ENCODE peak calls at places on chromosome 2, in ten cellular contexts. J is IMR-90, V is bronchial epithelial cell, Q is AG09319, I is glutamatergic neuron, W is epithelial cell of esophagus, Z is H9, F is AG04450, K is gastrocnemius medialis, B is mesothelial cell of epicardium. O is an unnamed sample.

GRCh38 chr2:30219886-30220478 is 11.4 kb upstream of the LBH start:
- DNase-seq in Q (no peak), Z (no peak), I (no peak), B (no peak), F (no peak), K (no peak), J (no peak), V (no peak), W (no peak), O (no peak)

GRCh38 chr2:39603436-39603835 is 62.3 kb upstream of the TMEM178A start:
- DNase-seq in J (peak), I (no peak), F (no peak), K (no peak), B (no peak), Z (no peak), W (peak), Q (no peak), V (peak), O (no peak)

GRCh38 chr2:50786345-50786744 is 245.6 kb downstream of the NRXN1 start:
- DNase-seq in I (no peak), Q (no peak), B (no peak), K (no peak), Z (no peak), V (no peak), W (no peak), J (no peak), F (no peak), O (no peak)

GRCh38 chr2:136765736-136766323 is 485 bp downstream of the THSD7B start:
- DNase-seq in J (no peak), F (no peak), B (no peak), W (peak), Z (peak), V (no peak), Q (no peak), I (peak), K (no peak), O (no peak)

GRCh38 chr2:94861308-94862152 is 9.7 kb upstream of the TEKT4 start:
- DNase-seq in B (no peak), W (no peak), Z (peak), V (no peak), Q (no peak), I (peak), J (no peak), F (no peak), K (no peak), O (no peak)

GRCh38 chr2:233700028-233700635 is 7.4 kb downstream of the UGT1A6 start:
- DNase-seq in F (peak), V (no peak), Z (no peak), B (no peak), W (no peak), Q (peak), K (no peak), I (no peak), J (peak), O (no peak)

GRCh38 chr2:85239102-85239501 is 88.7 kb downstream of the TGOLN2 start:
- DNase-seq in V (no peak), W (no peak), I (no peak), F (no peak), B (no peak), J (no peak), Q (no peak), K (no peak), Z (no peak), O (no peak)

GRCh38 chr2:65069425-65069824 is 13.2 kb downstream of the CEP68 start:
- DNase-seq in I (no peak), F (no peak), Z (no peak), K (no peak), J (no peak), W (no peak), V (no peak), Q (no peak), B (no peak), O (no peak)

GRCh38 chr2:144183744-144184143 is 336.2 kb downstream of the ZEB2 start:
- DNase-seq in B (no peak), K (no peak), Z (no peak), I (no peak), J (peak), F (no peak), V (no peak), Q (peak), W (no peak), O (no peak)

DNA sequence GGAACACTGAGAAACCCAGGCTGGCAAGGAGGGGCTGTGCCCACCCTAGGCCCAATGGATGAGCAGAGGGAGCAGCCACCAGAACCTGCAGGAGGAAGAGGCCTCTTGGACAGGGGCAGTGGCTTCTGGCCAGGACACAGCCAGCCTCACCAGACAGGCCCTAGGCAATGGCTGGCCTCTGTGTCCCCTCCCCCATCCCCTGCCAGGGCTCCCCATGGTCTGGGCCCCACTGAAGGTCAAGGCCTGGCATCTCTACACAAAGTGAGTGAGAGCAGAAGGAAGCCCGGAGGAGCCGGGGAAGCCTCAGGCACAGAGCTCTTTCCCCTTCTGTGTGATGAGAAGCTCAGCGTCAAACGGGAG is 6.3 kb downstream of the PRLH start:
- DNase-seq in V (no peak), I (no peak), J (no peak), F (no peak), W (no peak), K (no peak), B (no peak), Q (no peak), Z (no peak), O (no peak)
- TF ChIP-seq CTCF in V (no peak), I (no peak), J (no peak), F (no peak), W (no peak), K (no peak), B (no peak), Q (no peak), Z (no peak), O (no peak)

GRCh38 chr2:8430628-8431027 is 251.2 kb upstream of the ID2 start:
- DNase-seq in Q (no peak), I (no peak), W (no peak), F (no peak), Z (no peak), K (no peak), B (peak), V (no peak), J (no peak), O (no peak)
- TF ChIP-seq CTCF in Q (no peak), I (no peak), W (no peak), F (no peak), Z (no peak), K (no peak), B (no peak), V (no peak), J (no peak), O (no peak)

GRCh38 chr2:43897492-43897891 is 58.7 kb downstream of the ABCG8 start:
- DNase-seq in B (no peak), F (no peak), V (no peak), Z (no peak), I (no peak), K (no peak), J (no peak), W (no peak), Q (no peak), O (no peak)

GRCh38 chr2:43899589-43899988 is 60.8 kb downstream of the ABCG8 start:
- DNase-seq in F (no peak), V (no peak), Z (no peak), K (no peak), J (peak), W (no peak), Q (no peak), B (no peak), I (no peak), O (no peak)

GRCh38 chr2:43894743-43895142 is 56.0 kb downstream of the ABCG8 start:
- DNase-seq in Q (no peak), J (no peak), K (no peak), Z (no peak), F (no peak), I (no peak), W (no peak), V (no peak), B (no peak), O (no peak)

GRCh38 chr2:43898958-43899346 is 60.2 kb downstream of the ABCG8 start:
- DNase-seq in F (no peak), B (no peak), Q (no peak), J (peak), V (peak), K (no peak), I (no peak), W (no peak), Z (no peak), O (no peak)

GRCh38 chr2:43898134-43898957 is 59.6 kb downstream of the ABCG8 start:
- DNase-seq in K (no peak), Q (no peak), Z (no peak), B (no peak), F (no peak), J (peak), I (peak), V (peak), W (peak), O (no peak)
- TF ChIP-seq CTCF in K (no peak), Q (peak), Z (no peak), B (no peak), F (peak), J (no peak), I (no peak), V (peak), W (peak), O (no peak)

GRCh38 chr2:235670974-235671787 is 177.3 kb downstream of the AGAP1 start:
- DNase-seq in K (no peak), J (no peak), B (no peak), Q (no peak), I (peak), V (no peak), F (no peak), W (no peak), Z (no peak), O (no peak)

GRCh38 chr2:235669269-235669831 is 175.5 kb downstream of the AGAP1 start:
- DNase-seq in I (peak), V (peak), W (peak), Z (peak), J (peak), B (peak), K (peak), F (no peak), Q (no peak), O (peak)

GRCh38 chr2:235672720-235673119 is 178.9 kb downstream of the AGAP1 start:
- DNase-seq in W (no peak), V (no peak), K (no peak), Q (no peak), Z (no peak), I (no peak), F (no peak), B (no peak), J (no peak), O (no peak)

GRCh38 chr2:235668782-235669181 is 174.9 kb downstream of the AGAP1 start:
- DNase-seq in Z (no peak), K (no peak), J (no peak), F (no peak), I (peak), Q (no peak), V (peak), B (no peak), W (peak), O (no peak)

GRCh38 chr2:235669983-235670962 is 176.4 kb downstream of the AGAP1 start:
- DNase-seq in K (no peak), W (peak), J (peak), F (peak), V (peak), Z (peak), B (peak), Q (peak), I (peak), O (peak)
- TF ChIP-seq CTCF in K (peak), W (peak), J (peak), F (peak), V (peak), Z (peak), B (no peak), Q (peak), I (peak), O (peak)

DNA sequence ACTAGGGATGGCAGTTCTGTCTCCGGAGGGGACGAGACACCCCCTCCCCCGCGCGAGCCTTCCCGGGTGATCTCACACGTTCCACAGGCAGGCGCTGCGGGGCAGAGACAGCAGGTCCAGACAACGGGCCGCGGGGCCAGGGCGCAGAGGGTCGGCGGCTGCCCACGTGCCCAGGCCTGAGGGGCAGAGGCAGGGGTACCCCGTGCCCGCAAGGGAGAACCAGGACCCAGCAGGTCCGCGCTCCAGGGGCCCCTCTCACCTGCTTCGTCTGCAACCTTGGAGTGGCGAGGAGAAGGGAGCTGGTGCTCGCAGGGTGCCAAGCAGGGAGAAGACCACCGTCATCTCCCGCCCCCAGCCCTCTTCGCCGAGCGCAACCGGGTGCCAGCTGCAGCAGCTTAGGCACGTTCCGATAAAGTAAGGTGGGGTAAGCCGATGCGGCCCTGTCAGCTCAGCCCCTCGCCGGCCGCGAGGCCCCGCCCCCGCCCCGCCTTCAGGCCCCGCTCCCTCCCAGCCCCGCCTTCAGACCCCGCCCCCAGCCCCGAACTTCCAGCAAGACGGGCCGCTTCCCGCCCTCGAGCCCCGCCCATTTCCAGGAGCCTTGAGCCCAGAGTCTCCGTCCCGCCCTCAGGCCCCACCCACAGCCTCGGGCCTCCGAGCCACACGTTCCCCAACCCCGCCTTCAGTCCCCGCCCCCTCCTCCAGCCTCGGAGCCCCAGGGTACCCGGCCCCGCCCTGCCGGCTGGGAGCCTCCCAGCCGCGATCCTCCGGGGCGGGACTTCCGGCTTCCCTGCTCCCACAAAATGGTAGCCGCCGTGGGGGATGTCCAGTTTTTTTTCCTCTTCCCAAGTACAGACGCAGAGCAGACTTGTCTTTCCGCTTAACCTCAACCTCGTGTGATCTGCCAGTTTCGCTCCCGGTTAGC is at the start of gene GPR155:
- DNase-seq in V (peak), J (peak), F (peak), W (peak), Q (peak), K (peak), B (peak), Z (peak), I (peak), O (peak)
- TF ChIP-seq CTCF in V (peak), J (no peak), F (peak), W (no peak), Q (no peak), K (no peak), B (no peak), Z (no peak), I (no peak), O (no peak)

GRCh38 chr2:16722121-16722520 is 56.5 kb upstream of the CYRIA start:
- DNase-seq in W (no peak), I (no peak), F (no peak), J (no peak), K (no peak), Q (no peak), Z (no peak), B (no peak), V (no peak), O (no peak)

GRCh38 chr2:16726147-16726546 is 60.5 kb upstream of the CYRIA start:
- DNase-seq in F (no peak), K (no peak), B (no peak), Z (no peak), I (no peak), V (peak), Q (no peak), J (no peak), W (peak), O (no peak)

GRCh38 chr2:16719409-16719808 is 53.8 kb upstream of the CYRIA start:
- DNase-seq in B (no peak), Z (no peak), K (no peak), J (no peak), Q (no peak), V (no peak), F (no peak), I (no peak), W (no peak), O (no peak)

GRCh38 chr2:16725549-16725948 is 59.9 kb upstream of the CYRIA start:
- DNase-seq in V (peak), W (peak), F (no peak), I (no peak), B (no peak), K (no peak), Z (no peak), J (peak), Q (no peak), O (no peak)

GRCh38 chr2:16722677-16723076 is 57.0 kb upstream of the CYRIA start:
- DNase-seq in W (no peak), F (no peak), V (no peak), B (no peak), Z (peak), Q (no peak), K (no peak), J (no peak), I (no peak), O (no peak)
- TF ChIP-seq CTCF in W (no peak), F (no peak), V (no peak), B (no peak), Z (peak), Q (no peak), K (no peak), J (no peak), I (no peak), O (peak)

DNA sequence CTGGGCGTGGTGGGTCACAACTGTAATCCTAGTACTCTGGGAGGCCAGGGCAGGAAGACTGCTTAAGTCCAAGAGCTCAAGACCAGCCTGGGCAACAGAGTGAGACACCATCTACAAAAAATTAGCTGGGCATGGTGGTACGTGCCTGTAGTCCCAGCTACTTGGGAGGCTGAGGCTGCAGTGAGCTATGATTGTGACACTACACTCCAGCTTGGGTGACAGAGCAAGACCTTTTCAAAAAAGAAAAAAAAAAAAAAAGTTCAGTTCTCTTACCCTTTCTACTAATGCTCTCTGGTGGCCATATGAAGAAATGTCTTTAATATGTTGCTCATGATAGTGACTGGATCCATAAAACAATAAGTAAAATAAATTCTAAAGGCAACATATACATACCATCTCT is 14.9 kb downstream of the TYW5 start:
- DNase-seq in W (peak), B (no peak), K (no peak), Q (no peak), J (peak), I (no peak), F (no peak), Z (no peak), V (peak), O (no peak)
- TF ChIP-seq CTCF in W (peak), B (no peak), K (no peak), Q (peak), J (peak), I (peak), F (peak), Z (peak), V (peak), O (peak)

DNA sequence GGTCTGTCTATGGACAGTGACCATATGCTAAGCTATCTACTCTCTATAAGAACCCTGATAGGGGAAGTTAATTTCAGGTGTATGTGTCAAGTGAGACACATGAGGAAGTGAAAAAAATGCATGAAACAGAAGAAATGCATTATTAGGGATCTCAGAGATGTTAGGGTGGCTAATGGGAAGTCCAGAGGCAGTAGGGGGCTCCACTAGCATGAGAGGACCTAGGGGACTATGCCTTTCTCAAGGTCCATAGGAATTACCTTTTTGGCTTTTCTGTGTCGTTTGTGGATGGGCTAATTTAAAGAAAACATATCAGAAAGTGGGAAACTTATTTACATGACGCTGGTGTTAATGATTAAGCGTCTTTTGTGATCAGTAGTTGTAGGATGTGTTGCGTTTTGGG is 1653.2 kb downstream of the DPP10 start:
- DNase-seq in B (no peak), Z (no peak), F (no peak), Q (no peak), W (no peak), V (no peak), J (no peak), I (no peak), K (no peak), O (no peak)
- TF ChIP-seq CTCF in B (no peak), Z (peak), F (no peak), Q (no peak), W (no peak), V (no peak), J (no peak), I (no peak), K (no peak), O (no peak)

GRCh38 chr2:98738304-98738703 is 7.4 kb upstream of the MGAT4A start:
- DNase-seq in V (no peak), B (no peak), W (no peak), Z (no peak), F (no peak), Q (no peak), J (no peak), K (no peak), I (no peak), O (no peak)
- TF ChIP-seq CTCF in V (no peak), B (no peak), W (no peak), Z (no peak), F (no peak), Q (no peak), J (no peak), K (no peak), I (no peak), O (no peak)

DNA sequence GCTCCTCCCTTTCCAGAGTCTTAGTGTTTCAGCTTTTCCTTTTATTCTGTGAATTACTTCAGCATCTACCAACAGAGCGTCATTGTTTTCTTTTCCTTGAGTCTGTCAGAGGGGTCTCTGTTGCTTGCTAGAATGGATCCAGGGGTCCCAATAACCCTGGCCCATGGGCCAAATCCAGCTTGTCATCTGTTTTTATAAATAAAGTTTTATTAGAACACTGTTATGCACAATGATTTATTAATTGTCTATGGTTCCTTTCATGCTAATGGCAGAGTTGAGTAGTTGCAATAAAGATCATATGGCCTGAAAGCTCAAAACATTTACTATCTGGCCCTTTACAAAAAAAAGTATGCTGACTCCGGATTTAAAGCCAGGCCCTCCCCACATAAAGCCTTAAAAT is 58.8 kb downstream of the MRPL35 start:
- DNase-seq in I (no peak), J (no peak), B (no peak), W (no peak), V (no peak), K (no peak), Z (no peak), Q (no peak), F (no peak), O (no peak)
- TF ChIP-seq CTCF in I (no peak), J (no peak), B (no peak), W (no peak), V (no peak), K (no peak), Z (no peak), Q (no peak), F (no peak), O (no peak)